ENCODE peak calls at places on chromosomes 2 and 18, in eight cellular contexts. B is NCI-H524; Z is activated CD8-positive, alpha-beta T cell treated with anti-CD3 and anti-CD28 coated beads for 36 hours; W is prostate gland; R is AG08396; V is cardiac muscle cell; S is astrocyte of the spinal cord; L is GM18507. M is an unnamed sample.

GRCh38 chr2:9753665-9754531 is 89.4 kb upstream of the TAF1B start:
- DNase-seq in S (no peak), B (no peak), L (no peak), V (no peak), R (no peak), Z (peak; percentile 77), W (peak; percentile 48), M (no peak)

GRCh38 chr18:27414691-27415090 is 229.6 kb upstream of the CHST9 start:
- DNase-seq in R (no peak), W (no peak), Z (no peak), B (no peak), V (no peak), S (no peak), L (no peak), M (no peak)

GRCh38 chr2:42913280-42913878 is 121.0 kb upstream of the HAAO start:
- DNase-seq in R (no peak), W (no peak), V (peak; percentile 55), Z (no peak), L (no peak), S (no peak), B (no peak), M (no peak)

GRCh38 chr2:54956392-54956722 is 93.9 kb downstream of the RTN4 start:
- DNase-seq in L (no peak), B (peak; percentile 39), S (no peak), V (no peak), W (no peak), R (no peak), Z (no peak), M (no peak)

GRCh38 chr2:234911271-234911670 is 40.5 kb upstream of the SH3BP4 start:
- DNase-seq in W (peak; percentile 53), Z (no peak), B (no peak), R (peak; percentile 70), S (peak; percentile 84), L (no peak), V (peak; percentile 70), M (peak; percentile 14)

GRCh38 chr2:25131253-25131566 is 37.2 kb downstream of the POMC start:
- DNase-seq in L (no peak), Z (no peak), V (no peak), W (no peak), S (no peak), R (no peak), B (no peak), M (no peak)

GRCh38 chr2:96539215-96539920 is 2.8 kb downstream of the ARID5A start:
- DNase-seq in Z (no peak), W (no peak), R (no peak), S (no peak), L (no peak), B (no peak), V (no peak), M (no peak)

GRCh38 chr2:15082105-15083058 is 449.9 kb downstream of the LRATD1 start:
- DNase-seq in B (no peak), Z (no peak), W (no peak), S (no peak), V (no peak), R (no peak), L (no peak), M (no peak)

GRCh38 chr2:150204449-150204848 is 283.0 kb downstream of the RND3 start:
- DNase-seq in W (no peak), B (no peak), L (no peak), Z (no peak), S (peak; percentile 18), R (peak; percentile 42), V (peak; percentile 93), M (no peak)

M was measured in HS-5.